ENCODE peak calls at places on chromosome 4, in ten cellular contexts. V is AG04450, P is PC-9, B is left ventricle myocardium inferior, Q is mesendoderm, A is MM.1S, J is mesenchymal stem cell, E is WERI-Rb-1, O is IMR-90, X is suprapubic skin. C is an unnamed sample.

GRCh38 chr4:131093303-131093702 is 1997.4 kb downstream of the C4orf33 start:
- DNase-seq in V (no peak), P (no peak), B (no peak), Q (peak; percentile 43), A (no peak), J (no peak), E (no peak), O (no peak), X (no peak), C (peak; percentile 25)

GRCh38 chr4:53116959-53117358 is 248.9 kb downstream of the SCFD2 start:
- DNase-seq in V (no peak), P (no peak), B (no peak), Q (peak; percentile 56), A (no peak), J (peak; percentile 65), E (no peak), O (peak; percentile 52), X (no peak), C (no peak)

GRCh38 chr4:38539501-38539900 is 124.5 kb upstream of the KLF3 start:
- DNase-seq in V (no peak), P (no peak), B (no peak), Q (no peak), A (no peak), J (no peak), E (no peak), O (no peak), X (no peak), C (no peak)

GRCh38 chr4:20840648-20841190 is 140.5 kb downstream of the PACRGL start:
- DNase-seq in V (no peak), P (no peak), B (no peak), Q (no peak), A (no peak), J (peak; percentile 9), E (no peak), O (no peak), X (no peak), C (no peak)

GRCh38 chr4:138650917-138651564 is 364.5 kb upstream of the NOCT start:
- DNase-seq in V (peak; percentile 20), P (no peak), B (no peak), Q (peak; percentile 89), A (no peak), J (peak; percentile 80), E (no peak), O (peak; percentile 89), X (no peak), C (peak; percentile 30)

GRCh38 chr4:34105311-34105710 is 2139.0 kb downstream of the ARAP2 start:
- DNase-seq in V (no peak), P (no peak), B (no peak), Q (no peak), A (no peak), J (no peak), E (no peak), O (no peak), X (no peak), C (peak; percentile 4)

GRCh38 chr4:77043507-77044131 is 32.2 kb downstream of the CCNI start:
- DNase-seq in V (no peak), P (no peak), B (no peak), Q (no peak), A (no peak), J (peak; percentile 37), E (no peak), O (peak; percentile 42), X (no peak), C (no peak)

GRCh38 chr4:143721317-143721716 is 20.8 kb upstream of the FREM3 start:
- DNase-seq in V (no peak), P (no peak), B (no peak), Q (no peak), A (no peak), J (no peak), E (no peak), O (no peak), X (no peak), C (no peak)

GRCh38 chr4:113541933-113542332 is 219.6 kb downstream of the CAMK2D start:
- DNase-seq in V (no peak), P (no peak), B (no peak), Q (no peak), A (no peak), J (no peak), E (no peak), O (peak; percentile 48), X (no peak), C (no peak)

GRCh38 chr4:184624972-184625554 is 24.2 kb downstream of the CASP3 start:
- DNase-seq in V (no peak), P (no peak), B (no peak), Q (no peak), A (no peak), J (no peak), E (no peak), O (no peak), X (no peak), C (no peak)

GRCh38 chr4:27490747-27491146 is 630.1 kb downstream of the STIM2 start:
- DNase-seq in V (no peak), P (no peak), B (no peak), Q (peak; percentile 14), A (no peak), J (no peak), E (no peak), O (no peak), X (no peak), C (no peak)

GRCh38 chr4:138308421-138308820 is 66.3 kb upstream of the SLC7A11 start:
- DNase-seq in V (no peak), P (peak; percentile 72), B (no peak), Q (no peak), A (no peak), J (peak; percentile 68), E (no peak), O (peak; percentile 76), X (no peak), C (peak; percentile 80)

GRCh38 chr4:106034205-106034604 is 138.9 kb downstream of the NPNT start:
- DNase-seq in V (no peak), P (no peak), B (no peak), Q (no peak), A (no peak), J (peak; percentile 46), E (no peak), O (no peak), X (no peak), C (no peak)

GRCh38 chr4:106036334-106036733 is 141.1 kb downstream of the NPNT start:
- DNase-seq in V (no peak), P (no peak), B (no peak), Q (no peak), A (no peak), J (no peak), E (no peak), O (no peak), X (no peak), C (no peak)

GRCh38 chr4:106035204-106035603 is 139.9 kb downstream of the NPNT start:
- DNase-seq in V (no peak), P (no peak), B (no peak), Q (no peak), A (no peak), J (no peak), E (no peak), O (no peak), X (no peak), C (no peak)

GRCh38 chr4:106033469-106033868 is 138.2 kb downstream of the NPNT start:
- DNase-seq in V (no peak), P (no peak), B (no peak), Q (no peak), A (no peak), J (no peak), E (no peak), O (no peak), X (no peak), C (no peak)

GRCh38 chr4:106034751-106035150 is 139.5 kb downstream of the NPNT start:
- DNase-seq in V (no peak), P (no peak), B (no peak), Q (no peak), A (no peak), J (peak; percentile 44), E (no peak), O (no peak), X (no peak), C (no peak)
- H3K27ac ChIP-seq in V (no peak overlapping the region), P (no peak overlapping the region), B (no peak overlapping the region), Q (no peak overlapping the region), A (no peak overlapping the region), J (peak overlapping the region; percentile 92), E (no peak overlapping the region), O (no peak overlapping the region), X (no peak overlapping the region), C (no peak overlapping the region)

DNA sequence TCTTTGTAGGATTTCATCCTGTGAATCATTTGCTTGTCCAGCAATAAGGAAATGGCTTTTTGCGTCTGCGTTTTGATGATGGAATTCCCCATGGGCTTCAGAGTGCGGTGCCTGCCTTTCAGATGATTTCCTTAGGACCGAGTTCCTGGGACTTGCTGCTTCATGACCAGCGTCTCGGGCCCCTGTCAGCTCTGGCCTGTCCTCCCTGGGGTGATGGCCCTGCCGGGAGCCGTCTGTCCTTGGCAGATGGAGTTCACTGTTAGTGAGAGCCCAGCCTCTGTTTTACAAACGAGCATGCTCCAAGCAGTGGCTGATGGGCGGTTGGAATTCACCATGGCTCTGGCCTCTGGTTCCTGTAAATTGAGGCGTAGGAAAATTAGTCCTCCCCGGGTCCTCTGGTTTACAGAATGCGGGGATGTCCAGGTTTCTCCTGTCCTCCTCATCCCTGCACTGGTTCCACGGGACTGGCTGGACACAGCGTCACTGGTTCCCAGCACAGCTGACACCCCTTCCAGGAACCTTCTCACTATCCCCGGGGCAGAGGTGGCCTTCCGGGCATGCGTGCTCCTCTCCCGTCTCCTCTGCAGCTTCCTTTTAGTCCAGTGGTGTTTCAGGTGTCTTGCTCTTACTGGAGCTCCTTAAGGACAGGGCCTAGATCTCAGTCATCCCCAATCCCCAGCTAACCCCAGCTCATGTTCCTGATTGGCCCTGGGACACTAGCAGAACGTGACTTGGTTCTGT is 34.9 kb downstream of the TBC1D14 start:
- DNase-seq in V (no peak), P (no peak), B (no peak), Q (no peak), A (no peak), J (peak; percentile 81), E (no peak), O (no peak), X (no peak), C (no peak)
- H3K27ac ChIP-seq in V (no peak overlapping the region), P (no peak overlapping the region), B (no peak overlapping the region), Q (no peak overlapping the region), A (no peak overlapping the region), J (peak overlapping the region; percentile 9), E (no peak overlapping the region), O (no peak overlapping the region), X (no peak overlapping the region), C (peak overlapping the region; percentile 5)

GRCh38 chr4:153204247-153205027 is at the start of gene TRIM2:
- DNase-seq in V (no peak), P (peak; percentile 83), B (peak; percentile 68), Q (peak; percentile 86), A (no peak), J (peak; percentile 93), E (peak; percentile 78), O (peak; percentile 78), X (peak; percentile 80), C (no peak)
- H3K27ac ChIP-seq in V (peak within 1 kb of the TSS; percentile 52), P (peak within 1 kb of the TSS; percentile 83), B (peak within 1 kb of the TSS; percentile 51), Q (peak within 1 kb of the TSS; percentile 80), A (no peak within 1 kb of the TSS), J (peak within 1 kb of the TSS; percentile 73), E (peak within 1 kb of the TSS; percentile 42), O (peak within 1 kb of the TSS; percentile 13), X (peak within 1 kb of the TSS; percentile 32), C (no peak within 1 kb of the TSS)

DNA sequence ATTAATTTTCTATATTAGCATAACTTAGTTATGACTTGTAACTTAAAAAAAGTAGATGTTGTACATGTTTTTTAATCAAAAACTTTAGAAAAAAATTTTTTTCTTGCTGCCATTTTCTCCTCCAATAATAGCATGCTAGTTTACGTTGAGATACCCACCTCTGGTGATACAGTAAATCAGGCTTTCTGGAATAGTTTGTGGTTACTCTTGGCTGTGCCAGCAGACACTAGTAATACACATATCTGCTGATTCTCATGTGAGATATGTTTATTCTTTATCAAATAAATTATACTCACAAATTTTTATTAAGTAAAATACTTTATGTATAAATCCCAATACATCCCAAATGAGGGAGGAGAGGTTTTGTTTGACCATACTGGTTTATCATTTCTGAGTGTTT is 117.3 kb downstream of the KLHL8 start:
- DNase-seq in V (no peak), P (no peak), B (no peak), Q (no peak), A (no peak), J (no peak), E (no peak), O (no peak), X (no peak), C (no peak)
- H3K27ac ChIP-seq in V (no peak overlapping the region), P (peak overlapping the region; percentile 69), B (peak overlapping the region; percentile 59), Q (no peak overlapping the region), A (no peak overlapping the region), J (peak overlapping the region; percentile 54), E (no peak overlapping the region), O (no peak overlapping the region), X (peak overlapping the region; percentile 84), C (no peak overlapping the region)

C was measured in RWPE1.